ENCODE peak calls at places on chromosomes 12 and 14, in six cellular contexts. O is activated naive CD4-positive, alpha-beta T cell; I is foreskin melanocyte; E is T-helper 2 cell; M is H9; U is omental fat pad. P is an unnamed sample.

GRCh38 chr12:90084018-90084417 is 375.4 kb upstream of the ATP2B1 start:
- DNase-seq in O (no peak), I (no peak), E (no peak), M (no peak), U (no peak), P (no peak)

GRCh38 chr12:39626033-39626814 is 6.6 kb upstream of the ABCD2 start:
- DNase-seq in O (no peak), I (no peak), E (no peak), M (peak; percentile 84), U (no peak), P (no peak)

GRCh38 chr14:97381309-97381708 is 584.1 kb downstream of the VRK1 start:
- DNase-seq in O (no peak), I (no peak), E (peak; percentile 72), M (no peak), U (no peak), P (no peak)

GRCh38 chr12:2243275-2243674 is 190.5 kb downstream of the CACNA1C start:
- DNase-seq in O (no peak), I (no peak), E (peak; percentile 4), M (no peak), U (no peak), P (no peak)

GRCh38 chr12:80107221-80107620 is 7.9 kb downstream of the OTOGL start:
- DNase-seq in O (no peak), I (no peak), E (no peak), M (no peak), U (no peak), P (no peak)

GRCh38 chr14:26199599-26200370 is 398.0 kb downstream of the NOVA1 start:
- DNase-seq in O (no peak), I (no peak), E (peak; percentile 3), M (no peak), U (no peak), P (no peak)

GRCh38 chr12:64450711-64451486 is 1.0 kb upstream of the TBK1 start:
- DNase-seq in O (no peak), I (no peak), E (no peak), M (no peak), U (no peak), P (no peak)

GRCh38 chr12:56628671-56629458 is 1.3 kb downstream of the BAZ2A start:
- DNase-seq in O (no peak), I (peak; percentile 52), E (peak; percentile 77), M (no peak), U (peak; percentile 62), P (peak; percentile 45)

GRCh38 chr14:89391123-89391522 is 25.9 kb downstream of the FOXN3 start:
- DNase-seq in O (no peak), I (no peak), E (no peak), M (no peak), U (no peak), P (no peak)

GRCh38 chr12:113239288-113239771 is 18.1 kb downstream of the TPCN1 start:
- DNase-seq in O (no peak), I (no peak), E (no peak), M (no peak), U (no peak), P (no peak)

GRCh38 chr14:58693048-58693447 is 55.3 kb downstream of the DACT1 start:
- DNase-seq in O (no peak), I (no peak), E (no peak), M (no peak), U (no peak), P (no peak)

GRCh38 chr12:24922109-24922508 is 26.8 kb downstream of the BCAT1 start:
- DNase-seq in O (no peak), I (no peak), E (peak; percentile 62), M (no peak), U (no peak), P (no peak)

GRCh38 chr14:81655423-81656314 is 122.0 kb upstream of the SEL1L start:
- DNase-seq in O (no peak), I (no peak), E (no peak), M (peak; percentile 37), U (no peak), P (peak; percentile 8)

GRCh38 chr14:77804592-77804991 is 4.7 kb downstream of the ADCK1 start:
- DNase-seq in O (no peak), I (no peak), E (peak; percentile 48), M (peak; percentile 63), U (no peak), P (no peak)

GRCh38 chr12:64618953-64619590 is 8.8 kb downstream of the RASSF3 start:
- DNase-seq in O (no peak), I (no peak), E (no peak), M (no peak), U (no peak), P (peak; percentile 36)

GRCh38 chr12:10235761-10236631 is 23.3 kb downstream of the GABARAPL1 start:
- DNase-seq in O (no peak), I (peak; percentile 15), E (peak; percentile 40), M (no peak), U (no peak), P (peak; percentile 80)

GRCh38 chr14:68574906-68575305 is 218.0 kb downstream of the ZFP36L1 start:
- DNase-seq in O (no peak), I (peak; percentile 51), E (no peak), M (no peak), U (no peak), P (no peak)

GRCh38 chr14:102888748-102889147 is 33.7 kb upstream of the AMN start:
- DNase-seq in O (no peak), I (no peak), E (no peak), M (no peak), U (no peak), P (no peak)

GRCh38 chr12:53166837-53167236 is 13.7 kb upstream of the ZNF740 start:
- DNase-seq in O (no peak), I (no peak), E (no peak), M (no peak), U (no peak), P (no peak)

GRCh38 chr12:113919791-113920190 is 46.3 kb downstream of the RBM19 start:
- DNase-seq in O (no peak), I (no peak), E (no peak), M (no peak), U (no peak), P (no peak)

GRCh38 chr14:100651999-100652508 is 64.8 kb upstream of the BEGAIN start:
- DNase-seq in O (no peak), I (no peak), E (no peak), M (no peak), U (no peak), P (no peak)

GRCh38 chr12:13587721-13588389 is 391.3 kb downstream of the EMP1 start:
- DNase-seq in O (no peak), I (no peak), E (no peak), M (no peak), U (no peak), P (no peak)

GRCh38 chr12:124390442-124391116 is 95.7 kb downstream of the RFLNA start:
- DNase-seq in O (no peak), I (no peak), E (no peak), M (no peak), U (no peak), P (no peak)

GRCh38 chr12:21637985-21638891 is 19.4 kb downstream of the LDHB start:
- DNase-seq in O (no peak), I (no peak), E (no peak), M (no peak), U (no peak), P (no peak)

GRCh38 chr14:63470877-63471565 is 72.2 kb downstream of the PPP2R5E start:
- DNase-seq in O (no peak), I (peak; percentile 55), E (peak; percentile 74), M (no peak), U (no peak), P (no peak)

GRCh38 chr12:69570000-69570516 is 15.2 kb upstream of the CCT2 start:
- DNase-seq in O (no peak), I (no peak), E (no peak), M (no peak), U (no peak), P (no peak)

GRCh38 chr12:109946505-109946904 is 46.4 kb downstream of the TCHP start:
- DNase-seq in O (no peak), I (no peak), E (no peak), M (peak; percentile 80), U (no peak), P (no peak)

GRCh38 chr12:6534914-6535696 is 788 bp downstream of the GAPDH start:
- DNase-seq in O (peak; percentile 42), I (peak; percentile 62), E (peak; percentile 88), M (peak; percentile 80), U (peak; percentile 66), P (no peak)

P was measured in putamen.